ENCODE peak calls at places on chromosome X, in five cellular contexts. E is iPS-NIHi11; Z is amygdala; K is CD8-positive, alpha-beta memory T cell; D is mesenchymal stem cell. V is an unnamed sample.

GRCh38 chrX:153925739-153926593 is at the start of gene ARHGAP4:
- DNase-seq in K (peak), Z (no peak), E (no peak), D (no peak), V (no peak)

GRCh38 chrX:27599928-27600327 is 9.8 kb downstream of the DCAF8L2 start:
- DNase-seq in K (no peak), Z (no peak), E (no peak), D (no peak), V (no peak)

GRCh38 chrX:83022020-83022419 is 486.1 kb upstream of the POU3F4 start:
- DNase-seq in K (no peak), E (no peak), Z (no peak), D (peak), V (no peak)

GRCh38 chrX:38342853-38343778 is 9.3 kb upstream of the OTC start:
- DNase-seq in Z (no peak), E (no peak), K (no peak), D (no peak), V (no peak)

GRCh38 chrX:7570432-7571009 is 272.4 kb upstream of the VCX start:
- DNase-seq in E (no peak), K (no peak), Z (no peak), D (no peak), V (no peak)

GRCh38 chrX:129760981-129761380 is 18.8 kb upstream of the SASH3 start:
- DNase-seq in K (no peak), D (no peak), E (no peak), Z (no peak), V (no peak)

GRCh38 chrX:71992711-71993110 is 82.1 kb downstream of the NHSL2 start:
- DNase-seq in Z (no peak), E (no peak), K (peak), D (no peak), V (no peak)

GRCh38 chrX:17039826-17040225 is 93.4 kb downstream of the REPS2 start:
- DNase-seq in D (no peak), K (no peak), E (no peak), Z (no peak), V (no peak)

GRCh38 chrX:40853816-40854123 is 118.4 kb upstream of the MED14 start:
- DNase-seq in Z (no peak), D (no peak), K (no peak), E (no peak), V (no peak)

GRCh38 chrX:28549839-28550238 is 37.4 kb upstream of the IL1RAPL1 start:
- DNase-seq in Z (no peak), K (no peak), E (no peak), D (no peak), V (no peak)

V was measured in hypothalamus.